ENCODE peak calls at places on chromosomes 2 and 18, in four cellular contexts. One of them, this sample, is unnamed.

GRCh38 chr18:67553471-67553870 is 37.0 kb upstream of the DSEL start:
- DNase-seq in H1: no peak
- DNase-seq in mesenchymal stem cell: no peak
- DNase-seq in IMR-90: peak
- DNase-seq in this sample: no peak

GRCh38 chr2:68755071-68755470 is 20.5 kb downstream of the ARHGAP25 start:
- DNase-seq in IMR-90: peak
- DNase-seq in mesenchymal stem cell: peak
- DNase-seq in H1: no peak
- DNase-seq in this sample: no peak

GRCh38 chr2:133986881-133987793 is 266.7 kb upstream of the MGAT5 start:
- DNase-seq in IMR-90: peak
- DNase-seq in mesenchymal stem cell: no peak
- DNase-seq in H1: no peak
- DNase-seq in this sample: peak

GRCh38 chr2:98907385-98907784 is 28.6 kb downstream of the CRACDL start:
- DNase-seq in H1: peak
- DNase-seq in mesenchymal stem cell: no peak
- DNase-seq in IMR-90: no peak
- DNase-seq in this sample: no peak

GRCh38 chr18:37270046-37270665 is 295.4 kb downstream of the CELF4 start:
- DNase-seq in H1: peak
- DNase-seq in IMR-90: peak
- DNase-seq in mesenchymal stem cell: peak
- DNase-seq in this sample: peak

GRCh38 chr18:48119204-48119603 is 188.7 kb upstream of the SMAD2 start:
- DNase-seq in mesenchymal stem cell: no peak
- DNase-seq in H1: no peak
- DNase-seq in IMR-90: no peak
- DNase-seq in this sample: no peak

GRCh38 chr2:48364100-48364499 is 165.9 kb upstream of the STON1 start:
- DNase-seq in IMR-90: no peak
- DNase-seq in H1: no peak
- DNase-seq in mesenchymal stem cell: no peak
- DNase-seq in this sample: no peak

GRCh38 chr2:182951948-182952663 is 85.7 kb upstream of the FRZB start:
- DNase-seq in IMR-90: no peak
- DNase-seq in H1: no peak
- DNase-seq in mesenchymal stem cell: no peak
- DNase-seq in this sample: no peak

GRCh38 chr18:58578321-58578720 is 50.6 kb downstream of the ALPK2 start:
- DNase-seq in mesenchymal stem cell: no peak
- DNase-seq in H1: no peak
- DNase-seq in IMR-90: peak
- DNase-seq in this sample: no peak

GRCh38 chr2:84443477-84443876 is 15.6 kb downstream of the SUCLG1 start:
- DNase-seq in mesenchymal stem cell: no peak
- DNase-seq in H1: no peak
- DNase-seq in IMR-90: no peak
- DNase-seq in this sample: no peak

DNA sequence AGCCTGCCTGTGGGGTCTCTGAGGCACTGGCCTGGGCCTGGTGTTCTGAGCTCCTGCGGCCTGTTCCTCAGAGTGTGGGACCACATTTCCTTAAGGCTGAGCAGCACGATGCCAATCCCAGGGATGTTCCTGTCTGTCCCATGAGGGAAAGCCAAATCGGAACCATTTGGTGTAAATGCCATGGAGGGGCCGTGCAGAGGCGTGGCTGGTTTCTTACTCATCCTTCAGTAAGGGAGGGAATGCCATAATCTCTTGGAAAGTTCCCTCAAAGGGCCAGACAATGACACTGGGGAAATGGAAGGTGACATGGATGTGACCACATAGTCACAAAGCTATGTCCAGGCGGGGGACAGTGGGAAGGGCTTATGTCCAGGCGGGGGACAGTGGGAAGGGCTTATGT is 14.4 kb upstream of the PTMA start:
- DNase-seq in mesenchymal stem cell: no peak
- DNase-seq in H1: no peak
- DNase-seq in IMR-90: no peak
- DNase-seq in this sample: no peak
- H2BK5ac ChIP-seq in mesenchymal stem cell: no peak
- H2BK5ac ChIP-seq in H1: no peak
- H2BK5ac ChIP-seq in IMR-90: no peak
- H2BK5ac ChIP-seq in this sample: no peak

DNA sequence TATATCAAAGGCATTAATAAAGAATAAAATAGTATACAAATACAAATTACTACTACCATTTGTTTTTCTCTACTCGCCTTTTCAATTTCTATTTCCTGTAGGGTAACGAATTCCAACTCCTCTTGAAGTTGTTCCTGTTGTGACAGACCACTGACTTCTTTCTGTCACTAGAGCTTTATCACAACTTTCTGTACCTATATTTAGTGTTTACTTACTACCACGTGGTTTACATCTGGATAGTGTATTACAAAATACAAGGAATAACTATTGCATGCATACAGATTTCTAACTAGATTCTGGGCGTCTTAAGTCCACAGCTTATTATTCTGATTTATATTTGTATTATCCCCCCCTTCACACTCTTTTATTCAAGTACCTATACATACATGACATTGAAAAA is 22.3 kb downstream of the NBAS start:
- DNase-seq in IMR-90: no peak
- DNase-seq in H1: no peak
- DNase-seq in mesenchymal stem cell: no peak
- DNase-seq in this sample: no peak
- H2BK5ac ChIP-seq in IMR-90: no peak
- H2BK5ac ChIP-seq in H1: no peak
- H2BK5ac ChIP-seq in mesenchymal stem cell: no peak
- H2BK5ac ChIP-seq in this sample: no peak

GRCh38 chr18:78758496-78758895 is 221.1 kb upstream of the SALL3 start:
- DNase-seq in IMR-90: no peak
- DNase-seq in H1: no peak
- DNase-seq in mesenchymal stem cell: no peak
- DNase-seq in this sample: no peak
- H2BK5ac ChIP-seq in IMR-90: no peak
- H2BK5ac ChIP-seq in H1: no peak
- H2BK5ac ChIP-seq in mesenchymal stem cell: no peak
- H2BK5ac ChIP-seq in this sample: no peak

DNA sequence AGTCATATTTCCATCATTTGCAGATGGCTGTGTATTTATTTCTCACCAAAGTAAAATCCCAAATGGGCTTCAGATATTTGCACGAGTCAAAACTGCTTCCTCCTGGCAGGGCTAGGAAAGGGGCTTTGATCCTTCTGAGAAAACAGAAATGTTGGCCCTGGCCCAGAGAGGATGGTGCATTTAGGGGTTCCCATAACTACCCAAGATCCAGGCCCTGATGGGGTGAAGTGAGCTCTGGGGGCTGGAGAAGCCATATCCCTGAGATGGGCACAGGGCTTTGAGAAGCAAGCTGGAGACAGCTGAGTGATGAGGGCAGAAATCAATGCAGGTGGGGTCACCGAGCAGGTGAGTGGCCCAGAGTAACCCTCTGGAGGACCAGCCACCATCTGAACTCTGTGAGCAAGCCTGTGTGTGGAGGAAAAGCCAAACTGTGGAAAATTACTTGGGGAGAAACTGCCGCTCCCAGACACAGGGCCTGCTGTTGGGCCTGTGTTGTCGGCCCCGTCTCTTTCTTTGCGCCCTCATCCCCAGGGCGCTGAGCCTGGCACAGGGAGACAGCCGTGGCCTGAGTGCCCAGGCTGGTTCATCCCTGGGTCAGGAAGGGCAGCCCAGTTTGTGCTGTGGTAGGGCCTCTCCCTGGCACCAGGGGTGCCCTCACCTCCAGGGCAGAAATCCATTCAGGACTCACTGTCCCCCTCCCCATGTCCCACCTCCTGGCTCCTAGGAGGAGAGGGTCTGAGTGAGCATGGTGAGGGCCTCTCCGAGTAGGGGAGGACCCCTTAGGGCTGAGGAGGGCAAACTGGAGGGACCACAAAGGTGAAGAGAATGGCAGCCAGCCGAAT is 167.8 kb upstream of the HAAO start:
- DNase-seq in IMR-90: no peak
- DNase-seq in H1: no peak
- DNase-seq in mesenchymal stem cell: no peak
- DNase-seq in this sample: no peak
- H2BK5ac ChIP-seq in IMR-90: no peak
- H2BK5ac ChIP-seq in H1: no peak
- H2BK5ac ChIP-seq in mesenchymal stem cell: no peak
- H2BK5ac ChIP-seq in this sample: no peak

GRCh38 chr2:219551863-219552381 is 8.1 kb downstream of the TMEM198 start:
- DNase-seq in IMR-90: no peak
- DNase-seq in H1: no peak
- DNase-seq in mesenchymal stem cell: no peak
- DNase-seq in this sample: no peak
- H2BK5ac ChIP-seq in IMR-90: no peak
- H2BK5ac ChIP-seq in H1: peak
- H2BK5ac ChIP-seq in mesenchymal stem cell: no peak
- H2BK5ac ChIP-seq in this sample: no peak

This sample was measured in mesendoderm.